ENCODE peak calls at places on chromosome 20, in five cellular contexts. I, V, H, X and W are unnamed samples. For H3K4me1, the result is how much of the 10 kb centered on the place peaks cover.

GRCh38 chr20:9508696-9509178 is 5.7 kb upstream of the LAMP5 start:
- DNase-seq in I (no peak), V (no peak), H (no peak), X (no peak), W (no peak)

GRCh38 chr20:43564993-43565757 is 6.3 kb downstream of the SGK2 start:
- DNase-seq in I (no peak), V (no peak), H (no peak), X (no peak), W (peak)

GRCh38 chr20:63522091-63522868 is 1.7 kb downstream of the PPDPF start:
- DNase-seq in I (no peak), V (no peak), H (no peak), X (no peak), W (peak)

GRCh38 chr20:43379239-43379917 is 78.3 kb upstream of the SRSF6 start:
- DNase-seq in I (no peak), V (peak), H (peak), X (peak), W (no peak)

GRCh38 chr20:25230177-25230831 is 17.6 kb upstream of the PYGB start:
- DNase-seq in I (no peak), V (no peak), H (no peak), X (no peak), W (no peak)

GRCh38 chr20:44736170-44737021 is 9.3 kb upstream of the KCNK15 start:
- DNase-seq in I (peak), V (peak), H (peak), X (peak), W (peak)

GRCh38 chr20:57968111-57968510 is 258.3 kb upstream of the PMEPA1 start:
- DNase-seq in I (no peak), V (no peak), H (no peak), X (no peak), W (no peak)

GRCh38 chr20:34538671-34539123 is 19.8 kb upstream of the MAP1LC3A start:
- DNase-seq in I (peak), V (peak), H (peak), X (peak), W (peak)

GRCh38 chr20:47669157-47669425 is 116.2 kb downstream of the SULF2 start:
- DNase-seq in I (no peak), V (no peak), H (no peak), X (no peak), W (no peak)

GRCh38 chr20:20489054-20489453 is 121.2 kb downstream of the INSM1 start:
- DNase-seq in I (no peak), V (no peak), H (peak), X (peak), W (no peak)

GRCh38 chr20:20737158-20737557 is 24.7 kb upstream of the RALGAPA2 start:
- DNase-seq in I (no peak), V (no peak), H (no peak), X (no peak), W (no peak)

GRCh38 chr20:46785958-46786357 is 76.5 kb downstream of the SLC2A10 start:
- DNase-seq in I (no peak), V (no peak), H (no peak), X (no peak), W (no peak)

GRCh38 chr20:54194724-54195438 is 13.0 kb upstream of the PFDN4 start:
- DNase-seq in I (no peak), V (peak), H (peak), X (no peak), W (no peak)

GRCh38 chr20:31712564-31713311 is 9.9 kb downstream of the BCL2L1 start:
- DNase-seq in I (peak), V (peak), H (peak), X (peak), W (peak)

GRCh38 chr20:31715766-31716165 is 6.9 kb downstream of the BCL2L1 start:
- DNase-seq in I (peak), V (no peak), H (no peak), X (no peak), W (no peak)

GRCh38 chr20:31711416-31712111 is 11.1 kb downstream of the BCL2L1 start:
- DNase-seq in I (no peak), V (peak), H (no peak), X (no peak), W (no peak)

GRCh38 chr20:31712112-31712553 is 10.5 kb downstream of the BCL2L1 start:
- DNase-seq in I (peak), V (peak), H (no peak), X (no peak), W (no peak)

GRCh38 chr20:31713312-31714049 is 9.2 kb downstream of the BCL2L1 start:
- DNase-seq in I (no peak), V (peak), H (peak), X (peak), W (peak)
- H3K4me1 ChIP-seq in I (half or more), V (half or more), H (under half), X (under half), W (half or more)

GRCh38 chr20:1828786-1829131 is 66.4 kb upstream of the SIRPA start:
- DNase-seq in I (no peak), V (no peak), H (no peak), X (no peak), W (no peak)

GRCh38 chr20:1827510-1827973 is 67.7 kb upstream of the SIRPA start:
- DNase-seq in I (no peak), V (no peak), H (no peak), X (no peak), W (no peak)

GRCh38 chr20:1830240-1830639 is 65.0 kb upstream of the SIRPA start:
- DNase-seq in I (no peak), V (no peak), H (peak), X (peak), W (no peak)

GRCh38 chr20:1829531-1829930 is 65.7 kb upstream of the SIRPA start:
- DNase-seq in I (no peak), V (no peak), H (no peak), X (no peak), W (no peak)

GRCh38 chr20:1827974-1828785 is 67.0 kb upstream of the SIRPA start:
- DNase-seq in I (no peak), V (peak), H (no peak), X (no peak), W (no peak)
- H3K9ac ChIP-seq in I (no peak), V (peak), H (no peak), X (no peak), W (no peak)

DNA sequence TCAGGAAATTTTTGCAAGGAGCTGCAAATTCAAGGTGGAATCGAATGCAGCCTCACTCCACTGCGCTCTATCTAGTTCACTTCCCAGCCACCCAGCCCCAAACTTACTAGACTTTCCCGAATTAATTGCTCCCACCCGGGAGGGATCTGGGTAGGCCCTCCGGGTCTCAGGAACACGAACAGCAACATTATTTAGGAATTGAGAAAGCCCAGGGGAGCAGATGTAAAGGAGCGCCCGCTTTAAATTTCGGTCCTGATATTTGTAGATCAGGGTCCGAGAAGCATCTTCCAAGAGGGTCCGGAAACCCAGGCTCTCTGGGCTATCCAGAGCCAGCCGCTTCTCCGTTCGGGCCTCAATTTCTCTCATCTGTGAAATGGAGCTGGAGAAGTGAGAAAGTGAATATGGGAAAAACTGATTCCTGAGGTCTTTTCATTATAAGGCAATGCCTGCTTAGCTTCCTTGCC is 490 bp upstream of the ID1 start:
- DNase-seq in I (no peak), V (peak), H (no peak), X (no peak), W (no peak)
- TF ChIP-seq CTCF in I (no peak), V (no peak), H (no peak), X (no peak), W (no peak)

GRCh38 chr20:59008715-59009336 is 1.8 kb upstream of the CTSZ start:
- DNase-seq in I (no peak), V (no peak), H (no peak), X (no peak), W (peak)
- H3K4me1 ChIP-seq in I (half or more), V (half or more), H (under half), X (under half), W (under half)

DNA sequence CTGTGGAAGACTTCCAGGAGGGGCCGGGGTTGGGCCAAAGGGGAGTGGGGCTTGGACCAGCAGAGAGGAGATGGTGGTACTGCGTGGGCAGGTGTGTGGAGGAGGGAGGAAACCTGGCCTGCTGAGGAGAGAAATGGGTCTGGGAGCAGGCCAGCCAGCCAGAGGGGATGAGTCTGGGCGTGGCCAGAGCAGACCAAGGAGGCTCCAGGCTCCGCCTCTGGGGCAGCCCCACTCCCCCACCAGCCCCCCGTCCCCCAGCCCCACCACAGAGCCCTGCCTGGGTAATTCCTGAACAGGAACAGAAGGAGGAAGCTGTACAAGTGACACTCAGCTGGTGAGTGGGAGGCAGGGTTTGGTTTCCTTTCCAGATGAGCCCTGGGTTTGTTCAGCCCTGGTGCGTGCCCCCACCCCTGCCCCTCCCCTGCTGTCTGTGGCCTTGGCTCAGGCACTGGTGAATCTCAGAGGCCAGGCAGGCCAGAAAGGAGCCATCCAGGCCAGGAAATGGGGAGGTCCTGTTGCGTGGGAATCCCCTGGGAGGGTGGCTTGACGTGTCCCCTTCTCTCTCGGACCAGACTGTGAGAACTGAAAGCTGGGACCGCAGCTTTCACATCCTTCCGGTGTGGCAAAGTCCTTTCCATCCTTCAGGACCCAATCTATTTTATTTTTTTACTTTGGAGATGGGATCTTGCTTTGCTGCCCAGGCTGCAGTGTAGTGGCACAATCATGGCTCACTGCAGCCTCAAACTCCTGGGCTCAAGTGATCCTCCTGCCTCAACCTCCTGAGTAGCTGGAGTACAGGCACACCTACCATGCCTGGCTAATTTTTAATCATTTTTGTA is 9.4 kb upstream of the SRC start:
- DNase-seq in I (peak), V (no peak), H (peak), X (no peak), W (peak)
- H3K9ac ChIP-seq in I (no peak), V (peak), H (no peak), X (no peak), W (no peak)

DNA sequence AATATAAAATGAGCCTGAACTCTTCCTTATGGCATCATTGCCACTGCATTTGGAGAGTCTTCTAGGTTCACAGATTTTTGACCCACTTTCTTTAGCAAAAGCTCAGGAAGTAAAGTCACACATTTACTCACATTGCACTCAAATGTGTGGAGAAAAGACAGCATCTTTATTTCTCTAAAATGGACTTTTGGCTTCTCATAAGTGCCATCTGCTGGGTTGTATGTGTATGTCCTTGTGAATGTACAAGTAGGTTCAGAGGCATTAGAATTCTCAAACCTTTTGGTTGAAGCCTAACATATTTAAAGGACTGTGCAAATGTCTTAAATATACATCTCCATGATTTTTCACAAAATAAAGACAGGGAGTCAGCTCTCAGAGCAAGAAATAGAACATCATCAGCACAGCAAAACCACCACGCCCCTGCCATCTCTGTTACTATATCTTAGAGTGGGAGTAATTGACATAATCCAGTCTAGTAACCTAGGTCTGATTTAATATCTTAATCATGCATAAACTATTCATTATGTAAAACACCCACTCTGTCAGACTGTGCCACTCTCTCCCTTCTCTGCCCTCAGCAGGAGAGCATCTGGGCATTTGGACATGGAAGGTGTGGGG is 42.2 kb upstream of the SPTLC3 start:
- DNase-seq in I (no peak), V (peak), H (peak), X (peak), W (no peak)
- TF ChIP-seq CTCF in I (no peak), V (peak), H (peak), X (peak), W (peak)